ENCODE peak calls at places on chromosomes 3 and 15, in four cellular contexts. P, X, R and U are unnamed samples.

GRCh38 chr3:109643590-109643989 is 306.2 kb upstream of the DPPA4 start:
- DNase-seq in P (no peak), R (no peak), X (no peak), U (no peak)

GRCh38 chr15:84609818-84610525 is 9.2 kb downstream of the ZSCAN2 start:
- DNase-seq in P (no peak), X (no peak), R (no peak), U (no peak)

GRCh38 chr15:77749236-77749997 is 116.7 kb upstream of the LINGO1 start:
- DNase-seq in X (no peak), P (no peak), R (no peak), U (no peak)

GRCh38 chr15:40845511-40846284 is 1.9 kb downstream of the SPINT1 start:
- DNase-seq in R (peak), X (no peak), P (no peak), U (no peak)

GRCh38 chr15:101244039-101244781 is 7.6 kb downstream of the CHSY1 start:
- DNase-seq in X (no peak), P (no peak), R (no peak), U (no peak)

GRCh38 chr3:79769234-79769633 is 1.4 kb upstream of the ROBO1 start:
- DNase-seq in X (no peak), R (no peak), P (no peak), U (no peak)

GRCh38 chr3:187025656-187026320 is 95.5 kb downstream of the ST6GAL1 start:
- DNase-seq in R (no peak), X (peak), P (no peak), U (peak)

GRCh38 chr3:128544190-128544589 is 51.2 kb upstream of the GATA2 start:
- DNase-seq in P (no peak), R (no peak), X (no peak), U (no peak)

GRCh38 chr3:107377151-107377550 is at the start of gene CCDC54:
- DNase-seq in X (no peak), R (no peak), P (no peak), U (no peak)

GRCh38 chr3:185070491-185071335 is 82.1 kb downstream of the C3orf70 start:
- DNase-seq in R (peak), P (no peak), X (no peak), U (peak)

GRCh38 chr15:58070801-58071418 is 5.4 kb upstream of the ALDH1A2 start:
- DNase-seq in R (peak), P (peak), X (no peak), U (peak)

GRCh38 chr15:93656041-93656440 is 567.0 kb upstream of the RGMA start:
- DNase-seq in X (no peak), R (no peak), P (no peak), U (no peak)

GRCh38 chr15:67945951-67946700 is 106.3 kb upstream of the RNU6-1 start:
- DNase-seq in R (peak), X (no peak), P (no peak), U (peak)
- H3K4me3 ChIP-seq in R (no peak), X (no peak), P (no peak), U (peak)

GRCh38 chr3:182364323-182364722 is 429.0 kb upstream of the ATP11B start:
- DNase-seq in P (no peak), R (no peak), X (no peak), U (no peak)
- TF ChIP-seq CTCF in P (no peak), R (peak), X (no peak), U (no peak)

DNA sequence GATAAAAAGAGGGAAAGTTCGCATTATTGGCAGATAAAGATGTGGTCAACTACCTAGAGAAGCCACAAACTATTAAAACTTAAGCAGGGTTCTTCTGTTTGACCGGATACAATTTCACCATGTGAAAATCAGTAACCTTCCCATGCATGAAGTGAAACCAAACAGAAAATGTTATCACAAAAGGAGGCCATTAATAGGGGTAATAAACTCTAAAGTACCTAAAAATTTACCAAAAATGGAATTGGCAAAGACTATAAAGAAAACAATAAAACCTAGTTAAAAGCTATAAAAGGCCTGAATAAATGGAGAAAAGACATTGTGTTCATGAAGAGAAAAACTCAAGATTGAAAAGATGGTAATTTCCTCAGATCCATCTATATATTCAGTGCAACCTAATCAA is 83.4 kb downstream of the FEZF2 start:
- DNase-seq in P (no peak), X (no peak), R (no peak), U (no peak)
- H3K4me3 ChIP-seq in P (no peak), X (no peak), R (no peak), U (no peak)

GRCh38 chr15:33201376-33202189 is 7.1 kb upstream of the FMN1 start:
- DNase-seq in P (no peak), R (no peak), X (peak), U (peak)
- TF ChIP-seq CTCF in P (no peak), R (no peak), X (no peak), U (no peak)

GRCh38 chr3:5504135-5504534 is 316.6 kb downstream of the EDEM1 start:
- DNase-seq in X (no peak), R (no peak), P (no peak), U (no peak)
- H3K4me3 ChIP-seq in X (no peak), R (no peak), P (no peak), U (no peak)

DNA sequence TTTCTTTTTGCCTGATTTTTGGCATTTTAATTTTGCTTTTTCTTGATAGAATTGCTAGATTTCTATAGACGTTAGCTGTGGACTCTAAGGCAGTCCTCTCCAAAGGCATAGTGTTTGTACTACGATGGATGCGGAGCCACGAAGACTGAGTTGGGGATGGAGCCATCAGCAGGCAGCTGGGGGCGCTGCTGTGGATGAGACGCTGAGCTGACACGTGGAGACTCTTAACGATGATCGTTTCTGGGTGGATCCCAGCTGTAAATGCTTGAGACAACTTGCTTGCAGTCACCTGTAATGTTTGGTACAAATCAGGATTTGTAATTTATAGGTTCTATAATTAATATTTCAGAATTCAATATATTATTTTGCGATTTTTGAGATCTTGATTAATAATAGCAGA is 13.3 kb upstream of the PPP1R2 start:
- DNase-seq in X (no peak), P (no peak), R (peak), U (no peak)
- TF ChIP-seq CTCF in X (peak), P (peak), R (peak), U (peak)

GRCh38 chr3:11845661-11846060 is 1.0 kb downstream of the TAMM41 start:
- DNase-seq in X (no peak), R (no peak), P (no peak), U (peak)
- H3K4me3 ChIP-seq in X (peak), R (peak), P (peak), U (peak)

DNA sequence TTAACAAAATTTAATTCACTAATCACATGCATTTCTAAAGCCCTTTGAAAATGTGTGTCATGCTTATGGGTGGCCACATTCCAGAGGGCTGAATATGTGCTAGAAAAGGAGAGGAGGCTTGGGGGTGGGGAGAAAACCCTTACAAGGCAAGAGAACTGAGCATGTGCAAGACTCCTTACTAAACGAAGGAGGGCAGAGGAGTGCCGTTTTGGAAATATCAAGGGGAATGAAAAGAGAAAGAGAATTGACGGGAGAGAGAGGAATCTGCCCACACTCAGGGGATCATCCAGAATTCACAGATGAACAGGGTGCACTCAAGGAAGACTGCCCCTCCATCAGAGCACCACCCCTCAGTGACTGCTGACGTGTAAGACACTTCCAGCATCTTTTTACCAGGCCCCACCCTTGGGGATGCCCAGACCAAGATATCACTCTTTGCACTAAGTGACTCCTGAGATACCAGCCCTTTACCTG is 37.9 kb upstream of the TSC22D2 start:
- DNase-seq in X (no peak), P (no peak), R (peak), U (no peak)
- TF ChIP-seq CTCF in X (no peak), P (no peak), R (no peak), U (no peak)

GRCh38 chr15:62506217-62506805 is 341.2 kb upstream of the C2CD4B start:
- DNase-seq in X (no peak), R (no peak), P (no peak), U (no peak)
- H3K4me3 ChIP-seq in X (no peak), R (no peak), P (peak), U (no peak)

DNA sequence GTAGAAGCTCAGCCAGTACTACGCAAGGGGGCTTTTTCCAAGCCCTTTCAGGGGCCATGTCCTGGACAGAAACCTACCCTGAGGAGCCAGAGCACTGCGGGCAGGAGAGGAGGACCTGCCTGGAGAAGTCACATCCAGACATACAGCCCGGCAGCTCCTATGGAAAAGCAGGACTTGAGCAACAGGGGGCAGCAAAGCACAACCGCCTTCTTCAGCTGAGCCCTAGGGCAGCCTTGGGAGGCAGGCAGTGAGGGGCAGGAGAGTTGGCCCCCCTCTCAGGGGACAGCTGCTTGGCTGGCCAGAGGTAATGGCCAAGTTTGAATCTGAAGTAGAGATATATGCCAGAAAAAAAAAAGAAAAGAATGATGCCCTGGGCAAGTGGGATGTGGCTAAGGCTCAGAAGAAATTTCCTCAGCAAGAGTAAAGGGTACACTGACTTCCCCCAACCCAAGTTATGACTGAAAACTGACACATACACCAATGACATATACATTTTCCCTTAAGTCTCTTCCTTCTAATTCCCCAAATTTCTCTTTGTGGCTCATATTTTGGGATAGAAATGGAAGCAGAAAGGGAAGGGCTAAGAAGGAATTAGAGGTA is 56.9 kb downstream of the CYP19A1 start:
- DNase-seq in X (no peak), P (peak), R (peak), U (peak)
- TF ChIP-seq CTCF in X (no peak), P (peak), R (peak), U (peak)